ENCODE peak calls at places on chromosomes 13 and 19, in four cellular contexts. Z, O, G and X are unnamed samples. For H3K4me1, the result is how much of the 10 kb centered on the place peaks cover.

GRCh38 chr13:56349866-56350265 is 790.9 kb upstream of the PRR20A start:
- DNase-seq in O (no peak), Z (no peak), G (no peak), X (no peak)

GRCh38 chr19:8240274-8241229 is 31.4 kb downstream of the CERS4 start:
- DNase-seq in O (peak), G (peak), Z (no peak), X (peak)

GRCh38 chr13:69551193-69551592 is 556.4 kb upstream of the ATXN8OS start:
- DNase-seq in G (no peak), Z (no peak), O (no peak), X (no peak)

GRCh38 chr19:29678484-29679106 is 13.3 kb downstream of the PLEKHF1 start:
- DNase-seq in G (no peak), Z (no peak), O (no peak), X (peak)

GRCh38 chr13:58949646-58950045 is 1214.1 kb downstream of the DIAPH3 start:
- DNase-seq in Z (no peak), O (no peak), G (peak), X (no peak)

GRCh38 chr13:49351871-49352270 is 92.0 kb downstream of the CAB39L start:
- DNase-seq in G (no peak), O (no peak), Z (no peak), X (no peak)

GRCh38 chr13:74114202-74114601 is 20.0 kb downstream of the KLF12 start:
- DNase-seq in G (no peak), O (no peak), Z (no peak), X (no peak)

GRCh38 chr13:49584771-49585182 is 581 bp downstream of the RCBTB1 start:
- DNase-seq in O (no peak), Z (no peak), G (peak), X (no peak)

GRCh38 chr19:14830702-14831101 is 4.3 kb downstream of the OR7A5 start:
- DNase-seq in O (no peak), Z (no peak), G (no peak), X (no peak)

GRCh38 chr13:74687452-74688180 is 553.4 kb upstream of the KLF12 start:
- DNase-seq in Z (no peak), G (peak), O (no peak), X (peak)

GRCh38 chr13:30396434-30397075 is 25.7 kb upstream of the UBE2L5 start:
- DNase-seq in G (peak), O (no peak), Z (no peak), X (no peak)

GRCh38 chr19:3387645-3388589 is 21.5 kb downstream of the NFIC start:
- DNase-seq in G (no peak), Z (peak), O (no peak), X (peak)

GRCh38 chr19:3803114-3803888 is 17.1 kb upstream of the MATK start:
- DNase-seq in O (no peak), G (no peak), Z (no peak), X (no peak)

GRCh38 chr19:51367565-51368365 is 1.0 kb downstream of the CLDND2 start:
- DNase-seq in O (peak), G (peak), Z (peak), X (peak)

GRCh38 chr13:97474581-97474980 is 40.6 kb downstream of the RAP2A start:
- DNase-seq in Z (no peak), G (no peak), O (no peak), X (no peak)

GRCh38 chr13:97477824-97478223 is 43.9 kb downstream of the RAP2A start:
- DNase-seq in Z (no peak), O (no peak), G (no peak), X (no peak)

GRCh38 chr13:97478247-97478646 is 44.3 kb downstream of the RAP2A start:
- DNase-seq in Z (no peak), G (peak), O (no peak), X (no peak)
- H3K4me3 ChIP-seq in Z (no peak), G (no peak), O (no peak), X (no peak)

GRCh38 chr19:18292460-18292809 is 11.0 kb upstream of the JUND start:
- DNase-seq in G (peak), O (no peak), Z (peak), X (no peak)
- H3K4me1 ChIP-seq in G (under half), O (half or more), Z (under half), X (under half)

DNA sequence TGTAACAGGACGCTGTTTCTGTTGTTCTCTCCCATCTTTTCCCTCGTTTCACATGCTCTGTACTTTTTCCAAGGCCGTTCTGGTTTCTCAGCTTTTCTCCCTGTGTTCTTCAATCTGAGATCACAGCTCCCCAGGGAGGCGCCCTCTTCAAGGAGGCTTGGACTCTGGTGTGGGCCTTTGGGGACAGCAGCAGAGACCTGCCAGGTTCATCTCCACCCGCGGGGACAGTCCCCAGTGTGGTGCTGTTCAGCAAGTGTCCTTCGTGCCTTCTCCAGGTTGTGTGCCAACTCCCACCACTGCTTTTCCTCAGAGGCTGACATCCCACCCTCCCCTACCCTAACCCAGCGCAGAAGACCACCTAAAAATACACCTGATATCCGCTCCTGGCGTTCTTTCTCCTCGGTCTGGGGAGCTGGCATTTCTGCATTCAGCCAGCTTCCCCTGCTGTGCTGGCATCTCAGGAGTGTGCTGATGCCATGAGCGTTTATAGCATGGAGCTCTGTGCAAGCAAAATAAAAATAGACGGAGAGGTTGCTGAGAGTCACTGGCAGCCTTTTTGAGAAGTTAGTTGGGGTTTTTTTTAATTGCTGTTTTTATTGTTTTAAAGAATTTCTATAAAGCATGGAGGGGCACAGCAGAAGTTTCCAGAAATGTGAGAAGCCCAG is 149.4 kb downstream of the STK24 start:
- DNase-seq in Z (no peak), O (no peak), G (no peak), X (no peak)
- H3K4me3 ChIP-seq in Z (no peak), O (no peak), G (no peak), X (no peak)

GRCh38 chr13:109157275-109157674 is 527.9 kb downstream of the MYO16 start:
- DNase-seq in Z (no peak), G (peak), O (no peak), X (no peak)

GRCh38 chr13:109159650-109160309 is 530.4 kb downstream of the MYO16 start:
- DNase-seq in O (no peak), G (no peak), Z (no peak), X (no peak)

GRCh38 chr13:109160357-109160756 is 530.9 kb downstream of the MYO16 start:
- DNase-seq in O (no peak), Z (no peak), G (no peak), X (no peak)

GRCh38 chr13:109156181-109156935 is 526.9 kb downstream of the MYO16 start:
- DNase-seq in Z (no peak), G (no peak), O (no peak), X (no peak)

DNA sequence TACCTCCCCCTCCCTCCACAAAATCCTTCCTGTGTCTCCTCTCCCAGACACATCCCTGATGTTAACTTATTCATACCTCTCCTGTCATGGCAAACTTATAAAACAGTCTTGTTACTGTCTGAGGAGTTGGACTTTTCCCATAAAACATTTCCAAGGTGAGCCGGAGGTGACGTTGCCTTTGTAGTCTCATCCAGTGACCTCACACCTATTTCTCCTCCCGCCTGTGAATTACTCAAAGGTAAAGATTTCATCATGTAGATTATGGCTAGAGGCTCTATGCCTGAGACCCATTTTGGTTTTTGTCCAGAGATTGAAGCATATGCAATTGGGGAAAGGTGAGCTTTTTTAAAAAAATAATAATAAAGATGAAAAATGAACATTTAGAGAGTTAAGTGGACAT is 529.0 kb downstream of the MYO16 start:
- DNase-seq in G (no peak), O (no peak), Z (no peak), X (no peak)
- H3K4me1 ChIP-seq in G (under half), O (under half), Z (half or more), X (under half)

DNA sequence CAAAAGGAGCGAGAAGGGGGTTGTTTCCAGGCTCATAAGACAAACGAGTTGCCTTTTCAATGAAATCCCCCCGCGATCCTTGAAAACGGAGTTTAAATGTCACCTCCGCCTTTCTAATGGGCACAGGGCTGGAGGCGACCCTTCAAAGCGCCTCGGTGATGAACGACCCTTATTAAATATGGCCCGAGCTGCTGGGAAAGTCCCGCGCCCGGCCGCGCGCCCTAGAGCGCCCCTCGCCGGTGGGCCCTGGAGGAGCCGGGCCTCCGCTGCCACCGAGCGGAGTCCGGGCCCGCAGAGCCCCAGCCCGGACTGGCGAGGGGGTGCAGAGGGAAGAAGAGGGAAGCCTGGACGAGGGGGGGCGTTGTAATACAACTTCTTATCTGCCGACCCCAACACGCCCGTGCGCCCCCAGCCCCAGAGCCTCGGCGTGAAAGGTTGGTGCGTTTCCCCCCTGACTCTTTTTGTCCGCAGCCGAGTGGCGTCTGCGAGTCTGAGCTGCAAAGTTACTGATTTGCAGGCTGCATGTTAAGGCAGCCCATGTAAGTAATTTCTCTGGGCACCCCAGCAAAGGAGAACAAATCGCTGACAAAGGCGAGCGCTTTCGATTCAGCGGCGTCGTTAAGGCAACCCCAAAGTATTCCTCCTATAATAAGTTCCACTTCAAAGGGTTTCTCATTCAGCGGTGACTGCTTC is 11.9 kb downstream of the ZIC5 start:
- DNase-seq in G (peak), Z (no peak), O (no peak), X (no peak)
- H3K4me3 ChIP-seq in G (peak), Z (peak), O (no peak), X (no peak)

GRCh38 chr19:5966215-5966614 is 11.7 kb downstream of the RANBP3 start:
- DNase-seq in O (no peak), Z (no peak), G (no peak), X (peak)
- H3K4me1 ChIP-seq in O (half or more), Z (under half), G (under half), X (half or more)

GRCh38 chr13:66210677-66211076 is 1019.5 kb downstream of the PCDH9 start:
- DNase-seq in G (no peak), O (no peak), Z (peak), X (no peak)
- H3K4me3 ChIP-seq in G (no peak), O (no peak), Z (no peak), X (no peak)

GRCh38 chr13:99311137-99311536 is 3.9 kb upstream of the GPR183 start:
- DNase-seq in Z (no peak), G (peak), O (no peak), X (no peak)
- H3K4me1 ChIP-seq in Z (under half), G (under half), O (half or more), X (under half)

DNA sequence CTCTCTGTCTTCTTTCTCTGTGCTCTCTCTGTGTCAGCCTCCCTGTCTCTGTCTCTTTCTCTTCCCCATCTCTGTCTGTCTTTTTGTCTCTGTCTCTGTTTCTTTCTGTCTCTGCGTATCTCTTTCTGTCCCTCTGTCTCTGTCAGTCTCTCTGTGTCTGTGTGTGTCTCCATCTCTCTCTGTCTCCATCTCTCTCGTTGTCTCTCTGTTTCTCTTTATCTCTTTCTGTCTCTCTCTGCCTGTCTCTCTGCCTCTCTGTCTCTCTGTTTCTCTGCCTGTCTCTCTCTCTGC is 15.6 kb upstream of the TCF3 start:
- DNase-seq in Z (no peak), O (no peak), G (no peak), X (no peak)
- H3K4me3 ChIP-seq in Z (no peak), O (no peak), G (peak), X (no peak)

GRCh38 chr19:55082023-55082851 is 6.6 kb downstream of the EPS8L1 start:
- DNase-seq in O (peak), Z (peak), G (peak), X (peak)

GRCh38 chr19:55081773-55082022 is 6.0 kb downstream of the EPS8L1 start:
- DNase-seq in O (no peak), G (no peak), Z (no peak), X (no peak)

GRCh38 chr19:55080915-55081772 is 5.5 kb downstream of the EPS8L1 start:
- DNase-seq in G (peak), Z (peak), O (peak), X (peak)

GRCh38 chr19:55084416-55084815 is 8.7 kb downstream of the EPS8L1 start:
- DNase-seq in Z (no peak), G (no peak), O (no peak), X (no peak)

DNA sequence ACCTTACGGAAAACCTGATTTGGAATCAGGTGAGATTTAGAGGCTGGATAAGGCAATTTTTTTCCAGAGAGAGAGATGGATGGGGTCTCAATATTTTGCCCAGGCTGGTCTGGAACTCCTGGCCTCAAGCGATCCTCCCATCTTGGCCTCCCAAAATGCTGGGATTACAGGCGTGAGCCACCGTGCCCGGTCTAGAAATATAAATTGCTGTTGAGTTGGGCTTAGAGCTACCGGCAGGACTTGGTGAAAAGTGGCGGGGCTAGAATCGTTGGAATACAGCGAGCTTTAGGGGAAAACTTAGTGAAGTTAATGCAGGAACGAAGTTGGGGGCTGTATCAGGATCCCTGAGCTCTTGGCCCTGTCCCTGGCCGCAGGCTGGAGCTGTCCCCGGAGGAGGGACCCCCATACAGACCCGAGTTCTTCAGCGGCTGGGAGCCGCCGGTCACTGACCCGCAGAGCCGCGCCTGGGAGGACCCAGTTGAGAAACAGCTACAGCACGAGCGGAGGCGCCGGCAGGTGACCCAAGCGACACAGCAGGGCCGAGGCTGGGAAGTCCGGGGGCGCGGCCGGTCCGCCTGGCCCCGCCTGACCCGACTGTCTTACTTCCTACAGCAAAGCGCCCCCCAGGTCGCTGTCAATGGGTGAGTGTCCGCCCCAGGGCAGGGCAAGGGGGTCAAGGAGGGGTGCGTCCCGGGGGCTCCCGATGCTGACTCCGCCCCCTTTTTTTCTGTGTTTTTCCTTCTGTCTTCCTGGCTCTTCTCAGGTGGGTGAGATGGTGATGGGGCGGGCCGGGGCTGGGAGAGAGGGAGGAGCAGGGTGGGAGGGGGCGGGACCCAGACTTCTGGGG is 7.6 kb downstream of the EPS8L1 start:
- DNase-seq in Z (no peak), G (peak), O (no peak), X (peak)
- H3K4me1 ChIP-seq in Z (under half), G (under half), O (under half), X (under half)